ENCODE peak calls at places on chromosomes 12 and 14, in four cellular contexts. One of them, this sample, is unnamed.

GRCh38 chr14:101352567-101352966 is 208.7 kb upstream of the DIO3 start:
- DNase-seq in Calu3: no peak
- DNase-seq in activated T-cell treated with anti-CD3 and anti-CD28 coated beads, Interleukin-2, amount 50 U/mL, for 72 hours: no peak
- DNase-seq in Daoy: no peak
- DNase-seq in this sample: no peak

GRCh38 chr12:15602051-15602672 is 187.0 kb downstream of the EPS8 start:
- DNase-seq in Calu3: no peak
- DNase-seq in activated T-cell treated with anti-CD3 and anti-CD28 coated beads, Interleukin-2, amount 50 U/mL, for 72 hours: no peak
- DNase-seq in Daoy: no peak
- DNase-seq in this sample: no peak

GRCh38 chr14:71680733-71681387 is 251.4 kb upstream of the RGS6 start:
- DNase-seq in Calu3: no peak
- DNase-seq in activated T-cell treated with anti-CD3 and anti-CD28 coated beads, Interleukin-2, amount 50 U/mL, for 72 hours: no peak
- DNase-seq in Daoy: no peak
- DNase-seq in this sample: no peak

GRCh38 chr12:67077617-67078016 is 191.5 kb upstream of the CAND1 start:
- DNase-seq in Calu3: no peak
- DNase-seq in activated T-cell treated with anti-CD3 and anti-CD28 coated beads, Interleukin-2, amount 50 U/mL, for 72 hours: no peak
- DNase-seq in Daoy: peak; percentile 57
- DNase-seq in this sample: no peak

GRCh38 chr14:53948181-53948884 is 8.3 kb downstream of the BMP4 start:
- DNase-seq in Calu3: no peak
- DNase-seq in activated T-cell treated with anti-CD3 and anti-CD28 coated beads, Interleukin-2, amount 50 U/mL, for 72 hours: no peak
- DNase-seq in Daoy: no peak
- DNase-seq in this sample: no peak

GRCh38 chr12:83190631-83191390 is 504.1 kb downstream of the TMTC2 start:
- DNase-seq in Calu3: no peak
- DNase-seq in activated T-cell treated with anti-CD3 and anti-CD28 coated beads, Interleukin-2, amount 50 U/mL, for 72 hours: no peak
- DNase-seq in Daoy: no peak
- DNase-seq in this sample: no peak

GRCh38 chr14:91142214-91142668 is 28.4 kb downstream of the DGLUCY start:
- DNase-seq in Calu3: no peak
- DNase-seq in activated T-cell treated with anti-CD3 and anti-CD28 coated beads, Interleukin-2, amount 50 U/mL, for 72 hours: no peak
- DNase-seq in Daoy: no peak
- DNase-seq in this sample: no peak

GRCh38 chr14:76917158-76917596 is 91.0 kb downstream of the LRRC74A start:
- DNase-seq in Calu3: peak; percentile 65
- DNase-seq in activated T-cell treated with anti-CD3 and anti-CD28 coated beads, Interleukin-2, amount 50 U/mL, for 72 hours: no peak
- DNase-seq in Daoy: peak; percentile 76
- DNase-seq in this sample: peak; percentile 59

GRCh38 chr14:99188721-99189120 is 83.3 kb downstream of the BCL11B start:
- DNase-seq in Calu3: no peak
- DNase-seq in activated T-cell treated with anti-CD3 and anti-CD28 coated beads, Interleukin-2, amount 50 U/mL, for 72 hours: peak; percentile 57
- DNase-seq in Daoy: peak; percentile 48
- DNase-seq in this sample: no peak

GRCh38 chr14:74468513-74468912 is 24.6 kb downstream of the NPC2 start:
- DNase-seq in Calu3: no peak
- DNase-seq in activated T-cell treated with anti-CD3 and anti-CD28 coated beads, Interleukin-2, amount 50 U/mL, for 72 hours: no peak
- DNase-seq in Daoy: no peak
- DNase-seq in this sample: no peak

GRCh38 chr14:79825046-79825521 is 386.2 kb downstream of the DIO2 start:
- DNase-seq in Calu3: no peak
- DNase-seq in activated T-cell treated with anti-CD3 and anti-CD28 coated beads, Interleukin-2, amount 50 U/mL, for 72 hours: no peak
- DNase-seq in Daoy: no peak
- DNase-seq in this sample: no peak

GRCh38 chr14:80269338-80269935 is 58.1 kb upstream of the DIO2 start:
- DNase-seq in Calu3: no peak
- DNase-seq in activated T-cell treated with anti-CD3 and anti-CD28 coated beads, Interleukin-2, amount 50 U/mL, for 72 hours: no peak
- DNase-seq in Daoy: no peak
- DNase-seq in this sample: no peak

GRCh38 chr12:110661337-110661972 is 27.5 kb downstream of the HVCN1 start:
- DNase-seq in Calu3: no peak
- DNase-seq in activated T-cell treated with anti-CD3 and anti-CD28 coated beads, Interleukin-2, amount 50 U/mL, for 72 hours: peak; percentile 68
- DNase-seq in Daoy: no peak
- DNase-seq in this sample: no peak

GRCh38 chr12:9406564-9407424 is 198.6 kb upstream of the PZP start:
- DNase-seq in Calu3: no peak
- DNase-seq in activated T-cell treated with anti-CD3 and anti-CD28 coated beads, Interleukin-2, amount 50 U/mL, for 72 hours: no peak
- DNase-seq in Daoy: no peak
- DNase-seq in this sample: no peak

GRCh38 chr12:110705309-110705708 is 16.4 kb upstream of the HVCN1 start:
- DNase-seq in Calu3: no peak
- DNase-seq in activated T-cell treated with anti-CD3 and anti-CD28 coated beads, Interleukin-2, amount 50 U/mL, for 72 hours: no peak
- DNase-seq in Daoy: no peak
- DNase-seq in this sample: no peak

GRCh38 chr12:57138526-57139272 is 8.7 kb downstream of the LRP1-AS start:
- DNase-seq in Calu3: no peak
- DNase-seq in activated T-cell treated with anti-CD3 and anti-CD28 coated beads, Interleukin-2, amount 50 U/mL, for 72 hours: no peak
- DNase-seq in Daoy: no peak
- DNase-seq in this sample: no peak

GRCh38 chr12:6541371-6542165 is 7.3 kb downstream of the GAPDH start:
- DNase-seq in Calu3: no peak
- DNase-seq in activated T-cell treated with anti-CD3 and anti-CD28 coated beads, Interleukin-2, amount 50 U/mL, for 72 hours: no peak
- DNase-seq in Daoy: no peak
- DNase-seq in this sample: no peak

GRCh38 chr14:38900887-38901286 is 202.1 kb downstream of the SEC23A start:
- DNase-seq in Calu3: no peak
- DNase-seq in activated T-cell treated with anti-CD3 and anti-CD28 coated beads, Interleukin-2, amount 50 U/mL, for 72 hours: no peak
- DNase-seq in Daoy: no peak
- DNase-seq in this sample: no peak

GRCh38 chr12:121184425-121184824 is 25.5 kb upstream of the P2RX4 start:
- DNase-seq in Calu3: no peak
- DNase-seq in activated T-cell treated with anti-CD3 and anti-CD28 coated beads, Interleukin-2, amount 50 U/mL, for 72 hours: no peak
- DNase-seq in Daoy: no peak
- DNase-seq in this sample: peak; percentile 50

GRCh38 chr14:68722968-68723577 is 69.8 kb downstream of the ZFP36L1 start:
- DNase-seq in Calu3: no peak
- DNase-seq in activated T-cell treated with anti-CD3 and anti-CD28 coated beads, Interleukin-2, amount 50 U/mL, for 72 hours: no peak
- DNase-seq in Daoy: no peak
- DNase-seq in this sample: no peak

GRCh38 chr12:93441111-93441616 is 583 bp downstream of the UBE2N start:
- DNase-seq in Calu3: peak; percentile 52
- DNase-seq in activated T-cell treated with anti-CD3 and anti-CD28 coated beads, Interleukin-2, amount 50 U/mL, for 72 hours: peak; percentile 56
- DNase-seq in Daoy: peak; percentile 40
- DNase-seq in this sample: peak; percentile 91

GRCh38 chr12:92796650-92797049 is 93.9 kb downstream of the PLEKHG7 start:
- DNase-seq in Calu3: no peak
- DNase-seq in activated T-cell treated with anti-CD3 and anti-CD28 coated beads, Interleukin-2, amount 50 U/mL, for 72 hours: no peak
- DNase-seq in Daoy: no peak
- DNase-seq in this sample: no peak

GRCh38 chr14:69237142-69237541 is 22.8 kb upstream of the GALNT16 start:
- DNase-seq in Calu3: no peak
- DNase-seq in activated T-cell treated with anti-CD3 and anti-CD28 coated beads, Interleukin-2, amount 50 U/mL, for 72 hours: no peak
- DNase-seq in Daoy: no peak
- DNase-seq in this sample: no peak

GRCh38 chr12:16606201-16606849 is 363 bp upstream of the LMO3 start:
- DNase-seq in Calu3: peak; percentile 29
- DNase-seq in activated T-cell treated with anti-CD3 and anti-CD28 coated beads, Interleukin-2, amount 50 U/mL, for 72 hours: no peak
- DNase-seq in Daoy: peak; percentile 45
- DNase-seq in this sample: no peak

GRCh38 chr14:44379292-44379977 is 127.6 kb downstream of the FSCB start:
- DNase-seq in Calu3: no peak
- DNase-seq in activated T-cell treated with anti-CD3 and anti-CD28 coated beads, Interleukin-2, amount 50 U/mL, for 72 hours: no peak
- DNase-seq in Daoy: peak; percentile 53
- DNase-seq in this sample: no peak

GRCh38 chr12:27151479-27151878 is 69.1 kb upstream of the C12orf71 start:
- DNase-seq in Calu3: no peak
- DNase-seq in activated T-cell treated with anti-CD3 and anti-CD28 coated beads, Interleukin-2, amount 50 U/mL, for 72 hours: no peak
- DNase-seq in Daoy: no peak
- DNase-seq in this sample: no peak

GRCh38 chr12:25962932-25963525 is 4.5 kb downstream of the RASSF8 start:
- DNase-seq in Calu3: no peak
- DNase-seq in activated T-cell treated with anti-CD3 and anti-CD28 coated beads, Interleukin-2, amount 50 U/mL, for 72 hours: no peak
- DNase-seq in Daoy: no peak
- DNase-seq in this sample: no peak

GRCh38 chr14:20400965-20401593 is 12.2 kb downstream of the TEP1 start:
- DNase-seq in Calu3: peak; percentile 42
- DNase-seq in activated T-cell treated with anti-CD3 and anti-CD28 coated beads, Interleukin-2, amount 50 U/mL, for 72 hours: peak; percentile 30
- DNase-seq in Daoy: peak; percentile 61
- DNase-seq in this sample: no peak

GRCh38 chr12:3897400-3897910 is 24.3 kb upstream of the PARP11 start:
- DNase-seq in Calu3: no peak
- DNase-seq in activated T-cell treated with anti-CD3 and anti-CD28 coated beads, Interleukin-2, amount 50 U/mL, for 72 hours: no peak
- DNase-seq in Daoy: no peak
- DNase-seq in this sample: no peak

GRCh38 chr14:63357841-63358240 is 39.1 kb upstream of the GPHB5 start:
- DNase-seq in Calu3: no peak
- DNase-seq in activated T-cell treated with anti-CD3 and anti-CD28 coated beads, Interleukin-2, amount 50 U/mL, for 72 hours: no peak
- DNase-seq in Daoy: no peak
- DNase-seq in this sample: no peak

GRCh38 chr14:61537567-61538463 is 157.5 kb upstream of the HIF1A start:
- DNase-seq in Calu3: peak; percentile 76
- DNase-seq in activated T-cell treated with anti-CD3 and anti-CD28 coated beads, Interleukin-2, amount 50 U/mL, for 72 hours: peak; percentile 61
- DNase-seq in Daoy: peak; percentile 75
- DNase-seq in this sample: no peak